ENCODE peak calls at places on chromosomes 3 and 15, in six cellular contexts. P is MM.1S; G is neuronal stem cell; Q is BE2C; R is CD8-positive, alpha-beta T cell; Z is esophagus squamous epithelium. H is an unnamed sample. For H3K4me1, the result is how much of the 10 kb centered on the place peaks cover.

GRCh38 chr3:98839846-98840245 is 61.6 kb downstream of the DCBLD2 start:
- DNase-seq in Q (no peak), P (no peak), G (no peak), Z (no peak), R (no peak), H (no peak)

GRCh38 chr3:189941679-189942078 is 179.0 kb downstream of the P3H2 start:
- DNase-seq in P (no peak), R (no peak), Q (no peak), Z (no peak), G (no peak), H (no peak)

GRCh38 chr3:185631508-185632206 is 45.6 kb downstream of the SENP2 start:
- DNase-seq in P (no peak), Z (no peak), R (no peak), G (no peak), Q (no peak), H (no peak)

GRCh38 chr15:93063292-93063671 is 25.7 kb downstream of the RGMA start:
- DNase-seq in Q (no peak), Z (no peak), R (no peak), G (no peak), P (no peak), H (no peak)

GRCh38 chr15:28021281-28022039 is 77.7 kb downstream of the OCA2 start:
- DNase-seq in R (no peak), G (peak), P (peak), Q (peak), Z (no peak), H (peak)

GRCh38 chr3:157956850-157957249 is 149.4 kb downstream of the SHOX2 start:
- DNase-seq in R (no peak), G (no peak), Z (no peak), Q (no peak), P (no peak), H (no peak)

GRCh38 chr3:38516669-38517068 is 20.5 kb downstream of the EXOG start:
- DNase-seq in R (no peak), P (no peak), Z (no peak), Q (no peak), G (no peak), H (no peak)

GRCh38 chr15:92069308-92070244 is 216.1 kb downstream of the SLCO3A1 start:
- DNase-seq in G (no peak), R (peak), Q (no peak), P (no peak), Z (no peak), H (no peak)

GRCh38 chr3:182716114-182716688 is 77.1 kb upstream of the ATP11B start:
- DNase-seq in G (no peak), Q (no peak), P (peak), R (no peak), Z (no peak), H (no peak)

GRCh38 chr15:40441736-40442531 is 1.2 kb downstream of the BAHD1 start:
- DNase-seq in Q (peak), Z (no peak), R (no peak), P (no peak), G (no peak), H (no peak)

GRCh38 chr3:72520690-72521308 is 327.4 kb downstream of the SHQ1 start:
- DNase-seq in Z (no peak), Q (no peak), P (no peak), R (no peak), G (no peak), H (no peak)

GRCh38 chr3:141412087-141412935 is 44.0 kb downstream of the ZBTB38 start:
- DNase-seq in Q (no peak), G (no peak), Z (peak), P (peak), R (peak), H (peak)

GRCh38 chr3:148882288-148882687 is 17.2 kb downstream of the CPA3 start:
- DNase-seq in Q (no peak), R (no peak), Z (no peak), G (no peak), P (no peak), H (no peak)

GRCh38 chr3:123085293-123085949 is 18.6 kb downstream of the PDIA5 start:
- DNase-seq in G (no peak), Z (no peak), P (no peak), R (no peak), Q (peak), H (no peak)

GRCh38 chr3:4906107-4906621 is 73.1 kb upstream of the BHLHE40 start:
- DNase-seq in P (no peak), Q (peak), G (no peak), R (no peak), Z (no peak), H (no peak)

GRCh38 chr3:61464785-61465184 is 96.6 kb upstream of the PTPRG start:
- DNase-seq in P (no peak), Z (no peak), G (no peak), R (no peak), Q (no peak), H (no peak)

GRCh38 chr15:56532766-56533455 is 68.0 kb upstream of the MNS1 start:
- DNase-seq in R (no peak), P (peak), Z (no peak), G (no peak), Q (no peak), H (no peak)

GRCh38 chr15:92077353-92078080 is 224.0 kb downstream of the SLCO3A1 start:
- DNase-seq in R (peak), Q (peak), G (peak), P (peak), Z (no peak), H (peak)

GRCh38 chr15:76312540-76313174 is 1.4 kb upstream of the ETFA start:
- DNase-seq in P (no peak), R (no peak), Q (no peak), G (no peak), Z (no peak), H (no peak)

GRCh38 chr15:75059607-75060006 is 36.2 kb downstream of the PPCDC start:
- DNase-seq in R (no peak), G (no peak), Q (no peak), P (no peak), Z (no peak), H (no peak)

GRCh38 chr15:92625297-92625980 is 30.1 kb downstream of the FAM174B start:
- DNase-seq in P (peak), Z (no peak), G (no peak), Q (no peak), R (no peak), H (no peak)

GRCh38 chr3:112101946-112102345 is 15.8 kb downstream of the C3orf52 start:
- DNase-seq in R (no peak), Z (no peak), Q (no peak), G (no peak), P (no peak), H (no peak)

GRCh38 chr3:9884555-9885165 is 4.6 kb upstream of the CIDEC start:
- DNase-seq in R (no peak), Z (no peak), G (no peak), P (no peak), Q (peak), H (no peak)

GRCh38 chr3:196098365-196098764 is 16.5 kb upstream of the TFRC start:
- DNase-seq in Q (no peak), P (no peak), Z (no peak), R (no peak), G (no peak), H (no peak)

GRCh38 chr3:159604151-159604581 is 384.5 kb upstream of the IL12A start:
- DNase-seq in G (no peak), P (no peak), Z (no peak), R (no peak), Q (no peak), H (no peak)

GRCh38 chr3:16461463-16462245 is 51.8 kb downstream of the RFTN1 start:
- DNase-seq in R (no peak), Q (peak), G (no peak), P (no peak), Z (no peak), H (no peak)

GRCh38 chr3:152961323-152961722 is 126.4 kb downstream of the P2RY1 start:
- DNase-seq in R (no peak), Q (no peak), G (no peak), Z (no peak), P (peak), H (no peak)

GRCh38 chr15:29364429-29365078 is 94.9 kb upstream of the NSMCE3 start:
- DNase-seq in Z (no peak), G (no peak), P (no peak), R (no peak), Q (no peak), H (no peak)

GRCh38 chr3:43872901-43873300 is 182.2 kb downstream of the ABHD5 start:
- DNase-seq in G (no peak), Z (no peak), Q (no peak), R (no peak), P (no peak), H (no peak)

GRCh38 chr3:187040637-187041361 is 98.5 kb downstream of the RPL39L start:
- DNase-seq in Q (no peak), R (no peak), Z (no peak), P (no peak), G (no peak), H (no peak)

GRCh38 chr3:23667536-23668429 is 138.0 kb upstream of the UBE2E1 start:
- DNase-seq in R (no peak), Q (no peak), Z (no peak), P (no peak), G (no peak), H (no peak)

GRCh38 chr3:176850498-176850897 is 346.8 kb downstream of the TBL1XR1 start:
- DNase-seq in Z (no peak), G (no peak), R (no peak), Q (peak), P (no peak), H (no peak)

GRCh38 chr3:129003578-129004112 is 2.5 kb downstream of the EFCC1 start:
- DNase-seq in Q (peak), R (peak), G (no peak), Z (no peak), P (peak), H (peak)

GRCh38 chr3:156957715-156958114 is 131.6 kb downstream of the LEKR1 start:
- DNase-seq in G (no peak), P (no peak), Z (no peak), Q (no peak), R (no peak), H (no peak)

GRCh38 chr3:192897005-192897404 is 20.7 kb downstream of the MB21D2 start:
- DNase-seq in Q (no peak), Z (no peak), P (no peak), R (no peak), G (no peak), H (no peak)

GRCh38 chr3:192892981-192893827 is 24.5 kb downstream of the MB21D2 start:
- DNase-seq in P (peak), R (peak), Q (no peak), Z (no peak), G (no peak), H (peak)

GRCh38 chr3:192894676-192895075 is 23.0 kb downstream of the MB21D2 start:
- DNase-seq in Q (no peak), P (no peak), Z (no peak), R (no peak), G (no peak), H (no peak)

GRCh38 chr3:192899540-192899982 is 18.1 kb downstream of the MB21D2 start:
- DNase-seq in Q (no peak), P (no peak), Z (no peak), R (no peak), G (no peak), H (no peak)

DNA sequence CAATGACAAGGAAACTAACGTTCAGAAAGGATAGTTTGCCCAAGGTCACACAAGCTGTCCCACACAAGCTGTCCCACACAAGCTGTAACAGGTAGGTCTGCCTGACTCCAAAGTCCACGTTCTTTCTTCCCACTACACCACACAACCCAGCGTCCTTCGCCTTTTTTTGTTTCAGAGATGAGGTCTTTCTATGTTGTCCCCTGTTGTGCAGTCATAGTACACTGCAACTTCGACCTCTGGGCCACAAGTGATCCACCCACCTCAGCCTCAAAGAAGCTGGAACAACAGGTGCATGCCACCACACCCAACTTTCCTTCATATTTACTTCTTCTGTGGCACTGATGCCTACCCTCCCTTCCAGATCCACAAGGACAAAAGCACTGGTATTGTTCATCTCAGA is 21.4 kb downstream of the MB21D2 start:
- DNase-seq in R (no peak), Q (no peak), G (no peak), P (no peak), Z (no peak), H (no peak)
- H3K4me1 ChIP-seq in R (under half), Q (under half), G (under half), P (half or more), Z (under half), H (half or more)

GRCh38 chr3:71062037-71062919 is 521.2 kb downstream of the FOXP1 start:
- DNase-seq in R (no peak), G (no peak), P (no peak), Z (no peak), Q (no peak), H (no peak)
- H3K4me3 ChIP-seq in R (peak), G (no peak), P (peak), Z (peak), Q (no peak), H (peak)

DNA sequence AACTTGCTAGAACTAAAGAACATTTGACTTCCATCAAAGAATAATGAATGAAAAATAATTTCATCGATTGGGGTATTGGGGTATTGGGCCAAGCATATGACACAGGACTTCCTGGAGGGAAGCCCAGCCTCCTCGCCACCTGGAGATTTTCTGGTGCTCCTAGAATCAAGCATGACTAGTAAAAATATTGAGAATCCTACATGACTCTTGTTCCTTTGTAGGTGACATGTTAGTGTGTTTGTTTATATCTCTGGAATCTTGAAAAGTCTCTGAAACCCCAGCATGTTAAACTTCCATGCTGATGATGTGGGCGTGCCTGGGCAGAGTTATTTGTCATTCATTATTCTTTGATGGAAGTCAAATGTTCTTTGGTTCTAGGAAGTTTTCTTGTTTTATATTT is 90.1 kb upstream of the EPHB3 start:
- DNase-seq in G (no peak), P (no peak), Z (no peak), Q (no peak), R (no peak), H (no peak)
- H3K4me1 ChIP-seq in G (under half), P (under half), Z (under half), Q (under half), R (under half), H (under half)

GRCh38 chr3:133804896-133805295 is 719 bp upstream of the SRPRB start:
- DNase-seq in Z (no peak), Q (no peak), G (no peak), P (no peak), R (no peak), H (no peak)
- H3K4me3 ChIP-seq in Z (peak), Q (peak), G (no peak), P (peak), R (peak), H (no peak)

GRCh38 chr3:146466596-146466995 is 2.8 kb downstream of the PLSCR2 start:
- DNase-seq in P (no peak), R (no peak), Q (no peak), Z (no peak), G (no peak), H (no peak)

GRCh38 chr3:146464783-146465182 is 4.6 kb downstream of the PLSCR2 start:
- DNase-seq in R (no peak), Z (no peak), P (no peak), Q (no peak), G (no peak), H (no peak)

GRCh38 chr3:146464005-146464595 is 5.3 kb downstream of the PLSCR2 start:
- DNase-seq in Q (no peak), Z (no peak), G (no peak), P (no peak), R (no peak), H (no peak)

GRCh38 chr3:146468234-146468931 is 978 bp downstream of the PLSCR2 start:
- DNase-seq in P (no peak), G (no peak), Z (no peak), Q (no peak), R (no peak), H (no peak)

GRCh38 chr3:146465713-146466465 is 3.5 kb downstream of the PLSCR2 start:
- DNase-seq in R (no peak), Q (no peak), Z (no peak), G (no peak), P (no peak), H (no peak)
- H3K4me1 ChIP-seq in R (under half), Q (under half), Z (under half), G (under half), P (under half), H (under half)

DNA sequence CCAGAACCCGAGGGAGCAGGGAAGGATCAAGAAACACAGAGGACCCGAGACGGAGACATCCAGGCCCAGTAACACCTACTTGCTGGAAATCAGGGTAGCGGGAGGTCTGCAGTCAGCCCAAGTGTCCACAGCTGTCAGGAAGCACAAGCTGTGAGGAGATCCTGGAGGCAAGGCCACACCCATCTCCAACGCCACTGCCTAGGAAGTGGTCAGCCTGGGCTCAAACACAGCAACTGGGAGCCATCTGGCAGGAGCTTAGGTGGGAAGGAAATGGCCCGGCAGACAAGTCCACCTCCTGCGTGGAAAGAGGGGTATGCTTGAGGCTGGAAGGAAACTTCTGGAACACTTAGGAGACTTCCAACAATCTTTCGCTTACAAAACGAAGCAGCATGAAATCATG is 407.1 kb downstream of the VPS13C start:
- DNase-seq in Z (no peak), R (no peak), Q (no peak), G (no peak), P (no peak), H (no peak)
- H3K4me3 ChIP-seq in Z (no peak), R (no peak), Q (no peak), G (no peak), P (no peak), H (no peak)